ENCODE peak calls at places on chromosome 2, in eight cellular contexts. V, X, Z, F, P, E, T and K are unnamed samples.

GRCh38 chr2:224987733-224988132 is 54.5 kb downstream of the DOCK10 start:
- DNase-seq in V (no peak), X (no peak), Z (no peak), F (no peak), P (no peak), E (no peak), T (peak), K (no peak)

GRCh38 chr2:8535398-8535755 is 146.5 kb upstream of the ID2 start:
- DNase-seq in V (no peak), X (no peak), Z (no peak), F (no peak), P (no peak), E (no peak), T (no peak), K (no peak)

GRCh38 chr2:96558061-96558460 is 21.5 kb downstream of the ARID5A start:
- DNase-seq in V (no peak), X (no peak), Z (no peak), F (no peak), P (no peak), E (no peak), T (no peak), K (no peak)

GRCh38 chr2:30026091-30027055 is 105.0 kb upstream of the ALK start:
- DNase-seq in V (peak), X (no peak), Z (peak), F (no peak), P (no peak), E (peak), T (peak), K (peak)

GRCh38 chr2:144183744-144184143 is 336.2 kb downstream of the ZEB2 start:
- DNase-seq in V (peak), X (no peak), Z (no peak), F (no peak), P (peak), E (no peak), T (peak), K (no peak)

GRCh38 chr2:226985227-226985946 is 149.5 kb downstream of the RHBDD1 start:
- DNase-seq in V (peak), X (peak), Z (no peak), F (no peak), P (no peak), E (peak), T (peak), K (peak)

GRCh38 chr2:60934153-60934722 is 52.9 kb downstream of the REL start:
- DNase-seq in V (no peak), X (no peak), Z (no peak), F (no peak), P (no peak), E (no peak), T (peak), K (no peak)

GRCh38 chr2:112706170-112706664 is 14.6 kb upstream of the NT5DC4 start:
- DNase-seq in V (peak), X (no peak), Z (peak), F (no peak), P (no peak), E (no peak), T (peak), K (no peak)

GRCh38 chr2:85905187-85905666 is 16.4 kb upstream of the ST3GAL5 start:
- DNase-seq in V (no peak), X (no peak), Z (no peak), F (no peak), P (no peak), E (no peak), T (no peak), K (no peak)

GRCh38 chr2:111663471-111663951 is 220.5 kb downstream of the ANAPC1 start:
- DNase-seq in V (no peak), X (no peak), Z (no peak), F (no peak), P (no peak), E (no peak), T (no peak), K (no peak)

GRCh38 chr2:132670961-132671781 is 1.2 kb upstream of the LYPD1 start:
- DNase-seq in V (no peak), X (no peak), Z (no peak), F (no peak), P (no peak), E (peak), T (peak), K (peak)

GRCh38 chr2:49831698-49832367 is 677.5 kb upstream of the FSHR start:
- DNase-seq in V (no peak), X (no peak), Z (no peak), F (no peak), P (no peak), E (no peak), T (no peak), K (no peak)